ENCODE peak calls at places on chromosomes 11 and 22, in seven cellular contexts. Z is M059J; O is H54; C is fibroblast of lung; S is heart left ventricle; B is GF-D8; V is activated CD8-positive, alpha-beta memory T cell treated with anti-CD3 and anti-CD28 coated beads for 24 hours. X is an unnamed sample.

GRCh38 chr11:68780829-68781228 is 29.5 kb upstream of the TESMIN start:
- DNase-seq in V (no peak), C (no peak), Z (no peak), O (no peak), B (no peak), S (peak), X (no peak)

GRCh38 chr11:65310215-65310614 is 4.5 kb upstream of the CDC42EP2 start:
- DNase-seq in S (peak), O (no peak), B (no peak), C (peak), V (no peak), Z (no peak), X (no peak)

GRCh38 chr11:3971756-3972404 is 116.4 kb downstream of the STIM1 start:
- DNase-seq in Z (peak), V (no peak), B (no peak), S (no peak), O (no peak), C (no peak), X (no peak)

GRCh38 chr11:93160808-93161207 is 37.0 kb downstream of the SLC36A4 start:
- DNase-seq in V (no peak), S (no peak), B (no peak), C (no peak), Z (no peak), O (no peak), X (no peak)

GRCh38 chr11:78898376-78898775 is 323.7 kb upstream of the NARS2 start:
- DNase-seq in S (no peak), O (no peak), C (no peak), V (no peak), Z (no peak), B (no peak), X (no peak)

GRCh38 chr11:92707173-92707619 is 262.3 kb upstream of the MTNR1B start:
- DNase-seq in O (no peak), Z (no peak), B (no peak), C (no peak), S (no peak), V (no peak), X (peak)

GRCh38 chr11:86414032-86414431 is 39.3 kb downstream of the CCDC81 start:
- DNase-seq in B (no peak), C (no peak), Z (no peak), V (no peak), O (no peak), S (no peak), X (no peak)

GRCh38 chr11:73299751-73300150 is 8.3 kb upstream of the ARHGEF17 start:
- DNase-seq in B (no peak), C (no peak), Z (no peak), V (no peak), O (no peak), S (no peak), X (no peak)

GRCh38 chr22:27973851-27974250 is 54.8 kb upstream of the PITPNB start:
- DNase-seq in O (no peak), Z (no peak), S (no peak), C (no peak), V (no peak), B (no peak), X (no peak)

GRCh38 chr11:63619967-63620366 is 5.7 kb upstream of the PLAAT3 start:
- DNase-seq in V (no peak), B (no peak), C (no peak), S (no peak), Z (no peak), O (no peak), X (no peak)

GRCh38 chr11:129637473-129637872 is 178.2 kb upstream of the TMEM45B start:
- DNase-seq in B (no peak), Z (peak), O (no peak), V (no peak), S (no peak), C (peak), X (peak)

GRCh38 chr11:62237499-62237898 is 4.5 kb upstream of the SCGB1D2 start:
- DNase-seq in V (no peak), C (no peak), Z (no peak), O (no peak), S (no peak), B (no peak), X (no peak)

GRCh38 chr11:117842131-117842941 is 17.8 kb upstream of the FXYD2 start:
- DNase-seq in S (peak), V (peak), O (no peak), B (no peak), C (no peak), Z (no peak), X (peak)

GRCh38 chr22:49712195-49712791 is 115.4 kb downstream of the BRD1 start:
- DNase-seq in B (no peak), O (no peak), V (no peak), C (peak), S (no peak), Z (no peak), X (no peak)

GRCh38 chr11:18064035-18064434 is 18.0 kb upstream of the TPH1 start:
- DNase-seq in V (no peak), Z (no peak), C (no peak), S (no peak), O (no peak), B (no peak), X (no peak)

GRCh38 chr22:30882974-30883533 is 85.5 kb downstream of the MORC2 start:
- DNase-seq in C (no peak), O (no peak), S (no peak), Z (no peak), B (no peak), V (no peak), X (no peak)

GRCh38 chr11:123020968-123021367 is 39.3 kb upstream of the BSX start:
- DNase-seq in O (peak), V (peak), S (no peak), Z (peak), C (peak), B (peak), X (peak)

GRCh38 chr11:93032580-93032979 is 63.1 kb downstream of the MTNR1B start:
- DNase-seq in O (no peak), B (no peak), Z (no peak), C (peak), S (no peak), V (no peak), X (no peak)

GRCh38 chr11:128039140-128040021 is 548.0 kb downstream of the ETS1 start:
- DNase-seq in C (peak), Z (peak), O (peak), B (peak), S (peak), V (peak), X (peak)

GRCh38 chr11:85665756-85666155 is 827 bp upstream of the CREBZF start:
- DNase-seq in C (peak), B (no peak), Z (peak), S (no peak), O (no peak), V (no peak), X (peak)

GRCh38 chr22:37314315-37315046 is 32.2 kb downstream of the CYTH4 start:
- DNase-seq in B (peak), S (no peak), C (no peak), O (no peak), V (peak), Z (peak), X (peak)

GRCh38 chr11:67312187-67313021 is 9.1 kb downstream of the SSH3 start:
- DNase-seq in V (no peak), O (no peak), B (peak), C (no peak), Z (no peak), S (peak), X (peak)

GRCh38 chr11:73087730-73088129 is 54.4 kb downstream of the FCHSD2 start:
- DNase-seq in S (no peak), O (no peak), B (no peak), Z (peak), V (no peak), C (peak), X (no peak)

GRCh38 chr11:83682645-83682973 is 396.4 kb upstream of the CCDC90B start:
- DNase-seq in Z (no peak), O (no peak), V (no peak), S (no peak), B (no peak), C (no peak), X (peak)

GRCh38 chr22:44697423-44698179 is 4.4 kb upstream of the PRR5 start:
- DNase-seq in Z (peak), S (peak), B (no peak), O (peak), V (peak), C (peak), X (peak)

GRCh38 chr11:12179521-12179920 is 69.1 kb downstream of the MICAL2 start:
- DNase-seq in V (peak), O (no peak), B (no peak), C (no peak), Z (no peak), S (no peak), X (no peak)

GRCh38 chr11:63666874-63667273 is 4.3 kb downstream of the ATL3 start:
- DNase-seq in O (no peak), Z (no peak), V (no peak), S (no peak), C (peak), B (no peak), X (no peak)

GRCh38 chr22:32237021-32237420 is 18.1 kb downstream of the SLC5A4 start:
- DNase-seq in Z (no peak), S (no peak), V (no peak), B (no peak), C (no peak), O (no peak), X (no peak)

GRCh38 chr22:38698407-38699094 is 2.2 kb downstream of the JOSD1 start:
- DNase-seq in O (no peak), V (no peak), B (no peak), Z (no peak), C (no peak), S (no peak), X (no peak)

GRCh38 chr11:19988598-19988997 is 171.7 kb downstream of the DBX1 start:
- DNase-seq in S (peak), C (peak), O (peak), Z (peak), V (no peak), B (no peak), X (peak)

GRCh38 chr11:11409916-11410315 is 56.9 kb upstream of the CSNK2A3 start:
- DNase-seq in V (no peak), O (no peak), C (no peak), B (no peak), Z (no peak), S (no peak), X (no peak)

GRCh38 chr11:65491614-65492386 is 7.0 kb upstream of the MALAT1 start:
- DNase-seq in Z (peak), V (no peak), B (no peak), O (no peak), C (peak), S (peak), X (peak)

GRCh38 chr11:46367244-46367915 is 14.1 kb upstream of the MDK start:
- DNase-seq in C (peak), Z (peak), O (no peak), V (peak), B (no peak), S (peak), X (peak)

GRCh38 chr11:41003339-41003992 is 456.0 kb downstream of the LRRC4C start:
- DNase-seq in C (peak), B (no peak), V (no peak), S (no peak), Z (peak), O (no peak), X (peak)

GRCh38 chr11:126317681-126318641 is 14.1 kb downstream of the DCPS start:
- DNase-seq in S (peak), C (peak), V (no peak), Z (peak), O (no peak), B (peak), X (peak)

GRCh38 chr22:25235547-25236290 is 16.3 kb downstream of the CRYBB2 start:
- DNase-seq in O (peak), B (no peak), Z (peak), S (peak), C (peak), V (peak), X (peak)

GRCh38 chr11:57131080-57131790 is 50.5 kb upstream of the LRRC55 start:
- DNase-seq in C (peak), B (no peak), Z (no peak), S (peak), O (no peak), V (no peak), X (peak)

GRCh38 chr11:57515332-57516060 is at the start of gene SLC43A1:
- DNase-seq in Z (peak), V (peak), O (peak), C (peak), B (peak), S (peak), X (no peak)

GRCh38 chr11:14411818-14412217 is 52.8 kb upstream of the RRAS2 start:
- DNase-seq in B (no peak), S (no peak), C (peak), V (no peak), O (no peak), Z (peak), X (peak)

X was measured in kidney tubule cell.